ENCODE peak calls at places on chromosome 22, in four cellular contexts. E is ovary, B is H1, U is A549. P is an unnamed sample. For H3K9me3, the result is how much of the 10 kb centered on the place peaks cover.

GRCh38 chr22:38033522-38034277 is 23.5 kb upstream of the PICK1 start:
- DNase-seq in E (no peak), B (no peak), U (no peak), P (no peak)

GRCh38 chr22:36331912-36332622 is 55.7 kb downstream of the MYH9 start:
- DNase-seq in B (no peak), E (peak), U (peak), P (no peak)

GRCh38 chr22:43829904-43830851 is 18.1 kb upstream of the EFCAB6 start:
- DNase-seq in B (no peak), U (no peak), E (peak), P (no peak)

GRCh38 chr22:19889951-19890350 is 35.3 kb upstream of the GNB1L start:
- DNase-seq in E (no peak), U (no peak), B (no peak), P (no peak)

GRCh38 chr22:20127318-20127868 is 4.2 kb upstream of the ZDHHC8 start:
- DNase-seq in U (no peak), E (no peak), B (no peak), P (no peak)

GRCh38 chr22:31083923-31084810 is 3.0 kb downstream of the SMTN start:
- DNase-seq in E (peak), B (no peak), U (no peak), P (peak)

GRCh38 chr22:20131856-20132685 is 467 bp downstream of the ZDHHC8 start:
- DNase-seq in U (no peak), B (no peak), E (peak), P (no peak)

GRCh38 chr22:36364255-36365019 is 23.3 kb downstream of the MYH9 start:
- DNase-seq in B (no peak), E (no peak), U (no peak), P (no peak)

GRCh38 chr22:46110215-46110614 is 40.1 kb upstream of the PPARA start:
- DNase-seq in E (no peak), B (no peak), U (no peak), P (no peak)

GRCh38 chr22:42680648-42681047 is 31.5 kb upstream of the CYB5R3 start:
- DNase-seq in U (peak), B (no peak), E (no peak), P (no peak)

GRCh38 chr22:42684462-42685195 is 35.4 kb upstream of the CYB5R3 start:
- DNase-seq in B (no peak), E (no peak), U (no peak), P (no peak)

GRCh38 chr22:42685941-42686666 is 34.6 kb downstream of the A4GALT start:
- DNase-seq in E (peak), U (peak), B (no peak), P (no peak)

GRCh38 chr22:42682113-42682851 is 33.1 kb upstream of the CYB5R3 start:
- DNase-seq in B (no peak), E (no peak), U (no peak), P (no peak)

DNA sequence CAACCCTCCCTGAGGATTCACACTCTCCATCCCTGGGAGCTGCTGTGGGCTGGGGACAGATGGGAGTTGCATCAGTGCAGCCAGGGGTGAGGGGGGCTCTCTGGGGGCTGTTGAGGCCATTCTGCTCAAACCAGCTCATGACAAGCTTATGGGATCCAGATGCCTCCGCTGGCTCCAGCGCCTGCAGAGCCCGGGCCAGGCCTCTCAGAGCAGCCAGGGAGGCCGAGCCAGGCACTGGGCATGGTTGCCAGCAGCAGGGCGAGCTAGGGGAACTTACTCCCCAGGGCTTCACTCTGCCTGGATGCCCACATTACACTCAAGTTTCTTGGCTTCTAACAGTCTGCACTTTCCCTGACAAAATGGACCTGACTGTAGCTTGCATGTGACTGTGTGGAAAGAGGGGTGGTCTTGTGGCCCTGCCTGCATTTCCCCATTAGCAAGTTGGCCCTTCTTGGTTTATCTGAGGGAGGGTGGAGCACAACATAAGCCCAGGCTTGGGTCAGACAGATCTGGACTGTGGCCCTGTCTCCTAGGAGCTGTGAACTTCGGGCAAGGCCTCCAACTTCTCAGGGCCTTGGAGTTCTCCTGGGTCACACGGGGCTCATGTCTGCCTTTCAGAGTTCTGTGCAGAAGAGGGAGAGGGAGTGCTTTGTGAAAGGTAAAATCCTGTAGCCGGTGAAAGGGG is 34.5 kb upstream of the CYB5R3 start:
- DNase-seq in B (no peak), E (peak), U (no peak), P (no peak)
- TF ChIP-seq EP300 in B (no peak), E (no peak), U (no peak), P (no peak)

GRCh38 chr22:49872347-49872746 is 18.7 kb downstream of the ZBED4 start:
- DNase-seq in U (no peak), E (no peak), B (no peak), P (no peak)
- H3K9me3 ChIP-seq in U (under half), E (under half), B (under half), P (under half)

DNA sequence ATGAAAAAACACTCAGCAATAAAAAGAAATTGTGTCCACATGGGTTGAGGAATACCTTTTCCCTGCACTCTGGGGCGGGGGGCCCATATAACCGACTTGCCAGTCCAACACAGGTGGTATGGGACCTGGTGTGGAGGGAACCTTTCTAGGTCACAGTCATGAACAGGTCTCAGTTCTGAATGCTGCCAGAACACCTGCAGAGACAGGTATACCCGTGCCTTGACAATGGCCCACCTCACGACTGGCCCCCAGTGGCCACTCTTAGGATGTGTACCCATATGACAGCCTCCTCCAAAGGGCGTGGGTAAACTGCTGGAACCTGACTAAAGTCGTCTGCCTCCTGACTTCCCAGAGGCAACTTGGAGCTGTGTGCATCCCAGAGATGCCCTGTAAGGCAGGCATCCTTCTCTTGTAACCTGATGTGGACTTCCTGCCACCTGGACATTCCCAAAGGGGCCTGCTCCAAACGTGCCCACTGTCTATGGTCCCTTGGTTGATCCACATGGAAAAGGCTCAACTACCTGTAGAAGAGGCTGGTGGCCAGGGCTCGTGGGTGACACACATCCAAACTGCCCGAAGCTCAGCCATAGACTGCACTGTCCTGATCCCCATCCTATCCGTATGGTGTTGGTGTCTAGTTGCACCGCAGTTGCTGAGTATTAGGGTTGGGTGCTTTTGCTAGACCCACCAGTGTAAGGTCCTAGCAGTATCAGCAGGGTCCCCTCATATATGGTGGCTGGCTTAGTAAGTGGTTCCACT is 859.3 kb downstream of the BRD1 start:
- DNase-seq in B (no peak), U (no peak), E (no peak), P (peak)
- TF ChIP-seq EP300 in B (no peak), U (no peak), E (no peak), P (no peak)

GRCh38 chr22:48672387-48672786 is 1155.3 kb downstream of the BRD1 start:
- DNase-seq in E (no peak), B (no peak), U (no peak), P (no peak)
- H3K9me3 ChIP-seq in E (under half), B (under half), U (under half), P (under half)

GRCh38 chr22:17770180-17771077 is 3.8 kb downstream of the BID start:
- DNase-seq in U (no peak), E (no peak), B (no peak), P (no peak)

GRCh38 chr22:17764036-17764435 is 10.2 kb downstream of the BID start:
- DNase-seq in B (no peak), E (no peak), U (no peak), P (no peak)

GRCh38 chr22:17769716-17770082 is 4.6 kb downstream of the BID start:
- DNase-seq in B (no peak), E (no peak), U (no peak), P (no peak)

GRCh38 chr22:17769013-17769715 is 5.1 kb downstream of the BID start:
- DNase-seq in E (no peak), B (no peak), U (no peak), P (no peak)

DNA sequence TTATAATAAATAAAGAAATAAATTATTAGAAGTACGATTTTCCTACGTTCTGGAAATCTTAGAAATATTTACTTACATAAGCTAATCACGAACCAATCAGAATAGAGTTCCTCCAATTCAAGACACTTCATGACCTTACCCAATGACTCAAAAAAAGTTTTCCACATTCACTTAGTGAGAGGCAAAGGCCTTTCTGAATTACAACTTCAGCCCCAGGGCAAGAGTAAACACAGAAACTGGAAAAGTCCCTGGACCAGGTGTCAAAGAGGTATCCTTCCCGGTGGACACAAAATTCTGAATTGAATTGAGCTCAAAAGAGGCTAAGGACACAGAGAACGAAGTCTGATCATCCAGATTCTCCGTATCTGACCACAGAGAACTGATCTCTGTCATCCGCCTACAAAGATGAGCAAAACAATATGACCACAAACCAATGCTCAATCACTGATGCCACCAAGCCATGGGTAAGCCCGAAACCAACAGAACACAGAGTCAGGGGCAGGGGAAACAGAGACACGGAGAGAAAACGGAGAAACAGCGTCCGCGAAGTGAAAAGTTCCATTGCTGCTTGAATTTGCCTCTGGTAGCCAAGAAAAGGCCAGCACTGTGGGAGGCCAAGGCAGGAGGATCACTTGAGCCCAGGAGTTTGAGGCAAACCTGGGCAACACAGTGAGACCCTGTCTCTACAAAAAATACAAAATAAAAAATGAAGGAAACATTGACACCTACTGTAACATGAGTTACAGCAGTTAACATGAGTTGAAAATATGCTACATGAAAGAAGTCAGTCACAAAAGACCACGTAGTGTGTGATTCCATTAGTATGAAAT is 6.8 kb downstream of the BID start:
- DNase-seq in B (no peak), U (no peak), E (no peak), P (no peak)
- TF ChIP-seq EP300 in B (no peak), U (no peak), E (no peak), P (no peak)

DNA sequence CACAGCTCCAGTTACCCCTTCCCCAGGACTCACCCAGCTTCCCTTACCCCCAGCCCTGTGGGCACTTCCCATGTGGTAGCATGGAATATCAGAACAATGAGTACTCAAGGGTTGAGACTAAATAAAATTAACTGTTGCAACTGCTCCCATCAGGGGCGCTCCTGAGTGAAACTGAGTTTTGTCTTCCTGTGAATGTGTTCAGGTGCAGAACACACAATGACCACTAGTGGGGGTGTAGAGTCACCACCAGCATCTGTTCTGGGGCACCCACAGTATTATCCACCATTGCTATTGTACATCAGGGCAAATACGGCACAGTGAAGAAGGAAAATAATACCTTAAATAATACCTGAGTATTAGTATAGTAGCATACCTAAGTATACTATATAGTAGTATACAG is 689.7 kb downstream of the TBC1D22A start:
- DNase-seq in U (peak), E (no peak), B (no peak), P (peak)
- H3K9me3 ChIP-seq in U (under half), E (under half), B (half or more), P (under half)

GRCh38 chr22:42070517-42071422 is at the start of gene NAGA:
- DNase-seq in E (peak), U (peak), B (peak), P (peak)
- TF ChIP-seq EP300 in E (no peak), U (no peak), B (no peak), P (no peak)